ENCODE peak calls at places on chromosomes 2 and 18, in four cellular contexts. One of them, this sample, is unnamed.

GRCh38 chr2:129462967-129463366 is 516.5 kb upstream of the RAB6C start:
- DNase-seq in activated naive CD4-positive, alpha-beta T cell: no peak
- DNase-seq in stimulated activated CD4-positive, alpha-beta T cell treated with anti-CD3 and anti-CD28 coated beads, Interleukin-4, amount 100 ng/mL, for 4 hours: no peak
- DNase-seq in GM12878: no peak
- DNase-seq in this sample: no peak

GRCh38 chr2:187935126-187935525 is 356.5 kb upstream of the GULP1 start:
- DNase-seq in activated naive CD4-positive, alpha-beta T cell: no peak
- DNase-seq in stimulated activated CD4-positive, alpha-beta T cell treated with anti-CD3 and anti-CD28 coated beads, Interleukin-4, amount 100 ng/mL, for 4 hours: no peak
- DNase-seq in GM12878: no peak
- DNase-seq in this sample: no peak

GRCh38 chr18:27887711-27888495 is 289.0 kb downstream of the CDH2 start:
- DNase-seq in activated naive CD4-positive, alpha-beta T cell: no peak
- DNase-seq in stimulated activated CD4-positive, alpha-beta T cell treated with anti-CD3 and anti-CD28 coated beads, Interleukin-4, amount 100 ng/mL, for 4 hours: no peak
- DNase-seq in GM12878: no peak
- DNase-seq in this sample: no peak

GRCh38 chr2:96547203-96547641 is 10.7 kb downstream of the ARID5A start:
- DNase-seq in activated naive CD4-positive, alpha-beta T cell: no peak
- DNase-seq in stimulated activated CD4-positive, alpha-beta T cell treated with anti-CD3 and anti-CD28 coated beads, Interleukin-4, amount 100 ng/mL, for 4 hours: no peak
- DNase-seq in GM12878: no peak
- DNase-seq in this sample: no peak

GRCh38 chr2:235500761-235501662 is 7.2 kb downstream of the AGAP1 start:
- DNase-seq in activated naive CD4-positive, alpha-beta T cell: no peak
- DNase-seq in stimulated activated CD4-positive, alpha-beta T cell treated with anti-CD3 and anti-CD28 coated beads, Interleukin-4, amount 100 ng/mL, for 4 hours: no peak
- DNase-seq in GM12878: no peak
- DNase-seq in this sample: no peak

GRCh38 chr2:152646775-152647174 is 70.5 kb downstream of the PRPF40A start:
- DNase-seq in activated naive CD4-positive, alpha-beta T cell: no peak
- DNase-seq in stimulated activated CD4-positive, alpha-beta T cell treated with anti-CD3 and anti-CD28 coated beads, Interleukin-4, amount 100 ng/mL, for 4 hours: no peak
- DNase-seq in GM12878: no peak
- DNase-seq in this sample: no peak

GRCh38 chr2:5696351-5696740 is 4.2 kb downstream of the SOX11 start:
- DNase-seq in activated naive CD4-positive, alpha-beta T cell: no peak
- DNase-seq in stimulated activated CD4-positive, alpha-beta T cell treated with anti-CD3 and anti-CD28 coated beads, Interleukin-4, amount 100 ng/mL, for 4 hours: no peak
- DNase-seq in GM12878: no peak
- DNase-seq in this sample: no peak

GRCh38 chr18:903703-904102 is 968 bp upstream of the ADCYAP1 start:
- DNase-seq in activated naive CD4-positive, alpha-beta T cell: no peak
- DNase-seq in stimulated activated CD4-positive, alpha-beta T cell treated with anti-CD3 and anti-CD28 coated beads, Interleukin-4, amount 100 ng/mL, for 4 hours: no peak
- DNase-seq in GM12878: no peak
- DNase-seq in this sample: no peak